ENCODE peak calls at places on chromosomes 3 and 15, in eight cellular contexts. X is brain microvascular endothelial cell, M is upper lobe of left lung, V is SK-N-SH, A is fibroblast of lung, J is left ventricle myocardium inferior, Y is PC-3, F is heart right ventricle. S is an unnamed sample.

GRCh38 chr15:78438595-78439285 is 724 bp downstream of the IREB2 start:
- DNase-seq in X (peak; percentile 18), M (no peak), V (peak; percentile 46), A (peak; percentile 52), J (no peak), Y (no peak), F (peak; percentile 21), S (peak; percentile 24)

GRCh38 chr3:122533931-122534334 is 19.2 kb upstream of the KPNA1 start:
- DNase-seq in X (peak; percentile 79), M (no peak), V (no peak), A (peak; percentile 85), J (no peak), Y (peak; percentile 100), F (no peak), S (peak; percentile 77)

GRCh38 chr15:61393949-61394348 is 164.8 kb upstream of the RORA start:
- DNase-seq in X (no peak), M (no peak), V (no peak), A (no peak), J (no peak), Y (no peak), F (peak; percentile 12), S (no peak)

GRCh38 chr3:196047391-196048030 is 34.4 kb downstream of the TFRC start:
- DNase-seq in X (no peak), M (no peak), V (no peak), A (no peak), J (no peak), Y (no peak), F (no peak), S (no peak)

GRCh38 chr15:98785796-98786581 is 137.7 kb downstream of the IGF1R start:
- DNase-seq in X (no peak), M (no peak), V (no peak), A (no peak), J (no peak), Y (no peak), F (peak; percentile 38), S (no peak)

GRCh38 chr15:85649372-85649771 is 145.4 kb downstream of the KLHL25 start:
- DNase-seq in X (peak; percentile 86), M (no peak), V (no peak), A (peak; percentile 79), J (no peak), Y (no peak), F (peak; percentile 53), S (peak; percentile 35)

GRCh38 chr3:51933471-51934138 is 8.1 kb downstream of the RRP9 start:
- DNase-seq in X (no peak), M (no peak), V (no peak), A (no peak), J (no peak), Y (no peak), F (no peak), S (no peak)

GRCh38 chr3:191461113-191461595 is at the start of gene PYDC2:
- DNase-seq in X (no peak), M (no peak), V (peak; percentile 9), A (no peak), J (no peak), Y (no peak), F (no peak), S (no peak)

GRCh38 chr15:31472636-31473383 is 146.2 kb downstream of the KLF13 start:
- DNase-seq in X (peak; percentile 68), M (no peak), V (no peak), A (peak; percentile 43), J (no peak), Y (no peak), F (peak; percentile 36), S (peak; percentile 83)

GRCh38 chr15:40241305-40242215 is 2.7 kb downstream of the PAK6 start:
- DNase-seq in X (no peak), M (no peak), V (no peak), A (no peak), J (no peak), Y (no peak), F (no peak), S (peak; percentile 19)

GRCh38 chr15:85282504-85283115 is 97.8 kb upstream of the AKAP13 start:
- DNase-seq in X (peak; percentile 38), M (no peak), V (no peak), A (peak; percentile 80), J (no peak), Y (peak; percentile 75), F (no peak), S (no peak)

GRCh38 chr3:58414538-58415197 is 19.0 kb downstream of the PDHB start:
- DNase-seq in X (peak; percentile 70), M (no peak), V (peak; percentile 66), A (peak; percentile 51), J (peak; percentile 33), Y (peak; percentile 85), F (peak; percentile 53), S (peak; percentile 54)

GRCh38 chr3:132652640-132653270 is 6.9 kb downstream of the ACAD11 start:
- DNase-seq in X (no peak), M (no peak), V (no peak), A (peak; percentile 49), J (no peak), Y (peak; percentile 81), F (no peak), S (no peak)

GRCh38 chr3:73071952-73072351 is 10.5 kb downstream of the EBLN2 start:
- DNase-seq in X (no peak), M (no peak), V (no peak), A (no peak), J (no peak), Y (no peak), F (no peak), S (no peak)

GRCh38 chr15:26899658-26900057 is 32.8 kb downstream of the GABRA5 start:
- DNase-seq in X (no peak), M (no peak), V (no peak), A (no peak), J (no peak), Y (no peak), F (no peak), S (no peak)

GRCh38 chr3:14222457-14222856 is 43.8 kb downstream of the LSM3 start:
- DNase-seq in X (no peak), M (no peak), V (no peak), A (no peak), J (no peak), Y (no peak), F (no peak), S (no peak)

GRCh38 chr3:177893321-177893720 is 642.9 kb upstream of the KCNMB2 start:
- DNase-seq in X (no peak), M (no peak), V (no peak), A (no peak), J (no peak), Y (peak; percentile 8), F (no peak), S (no peak)

GRCh38 chr3:99269606-99270355 is 368.3 kb upstream of the DCBLD2 start:
- DNase-seq in X (no peak), M (no peak), V (no peak), A (no peak), J (peak; percentile 25), Y (no peak), F (peak; percentile 4), S (no peak)

GRCh38 chr3:36707623-36708409 is 56.5 kb downstream of the DCLK3 start:
- DNase-seq in X (peak; percentile 84), M (no peak), V (no peak), A (peak; percentile 35), J (no peak), Y (peak; percentile 54), F (no peak), S (no peak)

DNA sequence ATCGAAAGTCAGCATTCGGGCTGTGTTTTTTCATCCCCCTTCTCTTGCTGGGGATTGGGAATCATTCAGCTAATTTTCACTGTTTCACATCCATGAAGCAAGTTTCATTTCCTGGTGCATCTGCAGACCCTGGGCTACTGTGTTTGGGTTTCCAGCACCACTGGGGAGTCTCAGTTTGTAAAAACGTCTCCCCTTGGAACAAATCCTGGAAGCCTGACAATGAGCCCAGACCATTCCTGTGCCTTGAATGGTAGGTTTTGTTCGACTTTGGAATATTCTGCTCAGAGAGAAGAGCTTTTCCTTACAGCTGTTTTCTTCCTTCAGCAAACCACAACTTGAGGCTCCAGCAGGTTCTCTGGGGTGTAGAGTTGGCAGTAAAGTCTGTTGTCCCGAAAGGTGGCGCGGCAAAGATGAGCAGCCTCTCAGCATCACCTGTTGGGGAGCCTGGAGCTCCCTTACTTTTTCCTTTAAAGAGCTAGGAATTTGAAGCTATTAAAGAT is 65.3 kb downstream of the BOC start:
- DNase-seq in X (no peak), M (no peak), V (no peak), A (no peak), J (no peak), Y (no peak), F (no peak), S (no peak)
- TF ChIP-seq CTCF in X (no peak), M (no peak), V (no peak), A (no peak), J (no peak), Y (no peak), F (no peak), S (no peak)

DNA sequence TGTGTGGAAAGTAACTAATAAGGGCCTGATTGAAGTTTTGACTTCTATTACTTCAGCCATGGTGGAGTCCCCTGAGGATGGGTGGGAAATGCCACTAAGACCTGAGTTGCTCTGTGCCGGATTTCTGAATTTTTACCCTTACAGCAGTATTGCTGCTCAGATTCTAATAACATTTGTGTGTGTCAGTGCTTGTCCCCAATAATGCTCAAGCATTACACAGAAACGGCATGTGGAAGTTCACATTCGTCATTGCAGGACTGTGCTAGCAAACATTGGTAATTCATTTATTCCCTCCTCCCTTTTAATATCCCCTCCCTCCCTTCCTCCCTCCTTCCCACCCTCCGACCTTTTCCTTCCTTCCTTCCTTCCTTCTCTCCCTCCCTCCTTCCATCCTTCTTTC is 484.5 kb upstream of the ONECUT1 start:
- DNase-seq in X (no peak), M (no peak), V (no peak), A (no peak), J (no peak), Y (no peak), F (no peak), S (no peak)
- TF ChIP-seq CTCF in X (no peak), M (no peak), V (no peak), A (no peak), J (no peak), Y (no peak), F (no peak), S (no peak)

DNA sequence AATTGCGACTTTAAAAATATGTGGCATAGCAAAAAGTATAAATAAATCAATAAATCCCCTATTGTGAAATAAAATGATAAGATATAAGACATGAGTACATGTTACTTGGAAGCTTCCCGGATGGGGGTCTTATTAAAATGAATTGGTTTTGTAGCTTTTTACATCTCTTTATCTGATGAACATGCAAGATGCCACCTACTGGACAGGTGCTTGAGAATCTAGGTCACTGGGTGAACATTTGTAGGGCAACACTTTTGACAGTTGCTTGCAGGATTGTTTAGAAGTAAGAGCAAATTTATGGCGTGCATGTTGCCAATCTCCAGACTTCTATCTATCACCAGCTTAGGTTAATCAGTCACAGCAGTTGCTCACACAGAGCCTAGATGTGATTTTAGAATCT is 362.7 kb upstream of the SUCLG2 start:
- DNase-seq in X (no peak), M (no peak), V (no peak), A (no peak), J (no peak), Y (peak; percentile 7), F (no peak), S (no peak)
- TF ChIP-seq CTCF in X (no peak), M (no peak), V (no peak), A (no peak), J (no peak), Y (peak; percentile 46), F (no peak), S (no peak)

DNA sequence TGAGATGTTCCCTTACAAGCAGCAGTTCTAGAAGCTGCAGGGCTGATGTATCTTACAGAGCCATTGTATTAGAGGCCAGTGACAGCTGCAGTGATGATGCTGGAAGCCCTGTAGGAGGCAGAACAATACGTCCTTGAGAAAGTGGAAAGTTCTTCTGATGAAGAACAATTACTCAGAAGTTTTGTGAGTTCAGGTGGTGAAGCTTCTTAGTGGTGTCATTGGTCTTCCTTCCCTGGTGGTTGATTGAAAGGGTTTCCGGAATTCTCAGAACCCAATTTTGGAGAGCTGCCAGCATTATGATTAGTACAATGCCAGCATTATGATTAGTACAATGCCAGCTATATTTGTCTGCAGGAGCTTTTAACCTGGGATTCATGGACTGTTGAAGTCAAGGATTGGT is 356.4 kb downstream of the MFSD1 start:
- DNase-seq in X (no peak), M (no peak), V (no peak), A (peak; percentile 15), J (no peak), Y (peak; percentile 95), F (no peak), S (no peak)
- TF ChIP-seq CTCF in X (peak; percentile 59), M (no peak), V (peak; percentile 26), A (no peak), J (no peak), Y (peak; percentile 71), F (no peak), S (no peak)

S was measured in GM10248.